ENCODE peak calls at places on chromosomes 11 and 22, in eight cellular contexts. One of them, this sample, is unnamed.

GRCh38 chr11:128714881-128715280 is 21.0 kb downstream of the FLI1 start:
- DNase-seq in K562: no peak
- DNase-seq in Peyer's patch: no peak
- DNase-seq in T-cell: no peak
- DNase-seq in tibial artery: no peak
- DNase-seq in HS-5: peak
- DNase-seq in midbrain: no peak
- DNase-seq in activated CD8-positive, alpha-beta T cell treated with anti-CD3 and anti-CD28 coated beads for 36 hours: peak
- DNase-seq in this sample: no peak

GRCh38 chr11:77299528-77299993 is 1.9 kb downstream of the GDPD4 start:
- DNase-seq in Peyer's patch: no peak
- DNase-seq in activated CD8-positive, alpha-beta T cell treated with anti-CD3 and anti-CD28 coated beads for 36 hours: no peak
- DNase-seq in K562: peak
- DNase-seq in T-cell: no peak
- DNase-seq in midbrain: no peak
- DNase-seq in tibial artery: no peak
- DNase-seq in HS-5: no peak
- DNase-seq in this sample: no peak

GRCh38 chr11:65593518-65594414 is 1.8 kb downstream of the KCNK7 start:
- DNase-seq in HS-5: no peak
- DNase-seq in Peyer's patch: no peak
- DNase-seq in activated CD8-positive, alpha-beta T cell treated with anti-CD3 and anti-CD28 coated beads for 36 hours: peak
- DNase-seq in T-cell: peak
- DNase-seq in K562: peak
- DNase-seq in midbrain: peak
- DNase-seq in tibial artery: peak
- DNase-seq in this sample: no peak

GRCh38 chr11:34345012-34345804 is 12.6 kb downstream of the ABTB2 start:
- DNase-seq in activated CD8-positive, alpha-beta T cell treated with anti-CD3 and anti-CD28 coated beads for 36 hours: no peak
- DNase-seq in Peyer's patch: no peak
- DNase-seq in midbrain: no peak
- DNase-seq in T-cell: no peak
- DNase-seq in K562: no peak
- DNase-seq in HS-5: peak
- DNase-seq in tibial artery: no peak
- DNase-seq in this sample: peak

GRCh38 chr22:19568337-19569311 is 44.4 kb upstream of the CLDN5 start:
- DNase-seq in Peyer's patch: no peak
- DNase-seq in activated CD8-positive, alpha-beta T cell treated with anti-CD3 and anti-CD28 coated beads for 36 hours: no peak
- DNase-seq in HS-5: peak
- DNase-seq in midbrain: no peak
- DNase-seq in tibial artery: no peak
- DNase-seq in T-cell: no peak
- DNase-seq in K562: no peak
- DNase-seq in this sample: no peak

GRCh38 chr11:94732617-94733292 is 35.4 kb upstream of the AMOTL1 start:
- DNase-seq in T-cell: no peak
- DNase-seq in K562: peak
- DNase-seq in tibial artery: no peak
- DNase-seq in midbrain: no peak
- DNase-seq in HS-5: no peak
- DNase-seq in Peyer's patch: no peak
- DNase-seq in activated CD8-positive, alpha-beta T cell treated with anti-CD3 and anti-CD28 coated beads for 36 hours: no peak
- DNase-seq in this sample: peak

GRCh38 chr11:15944460-15944859 is 411.9 kb downstream of the SOX6 start:
- DNase-seq in T-cell: no peak
- DNase-seq in midbrain: no peak
- DNase-seq in HS-5: no peak
- DNase-seq in K562: no peak
- DNase-seq in tibial artery: no peak
- DNase-seq in Peyer's patch: no peak
- DNase-seq in activated CD8-positive, alpha-beta T cell treated with anti-CD3 and anti-CD28 coated beads for 36 hours: no peak
- DNase-seq in this sample: no peak

GRCh38 chr11:94762995-94763394 is 5.2 kb upstream of the AMOTL1 start:
- DNase-seq in Peyer's patch: no peak
- DNase-seq in T-cell: no peak
- DNase-seq in HS-5: no peak
- DNase-seq in midbrain: no peak
- DNase-seq in K562: no peak
- DNase-seq in activated CD8-positive, alpha-beta T cell treated with anti-CD3 and anti-CD28 coated beads for 36 hours: no peak
- DNase-seq in tibial artery: no peak
- DNase-seq in this sample: no peak

GRCh38 chr11:87972133-87972532 is 203.1 kb downstream of the RAB38 start:
- DNase-seq in T-cell: no peak
- DNase-seq in HS-5: no peak
- DNase-seq in K562: no peak
- DNase-seq in tibial artery: no peak
- DNase-seq in activated CD8-positive, alpha-beta T cell treated with anti-CD3 and anti-CD28 coated beads for 36 hours: no peak
- DNase-seq in midbrain: no peak
- DNase-seq in Peyer's patch: no peak
- DNase-seq in this sample: no peak

GRCh38 chr11:74679513-74679865 is 51.7 kb downstream of the CHRDL2 start:
- DNase-seq in tibial artery: peak
- DNase-seq in activated CD8-positive, alpha-beta T cell treated with anti-CD3 and anti-CD28 coated beads for 36 hours: no peak
- DNase-seq in Peyer's patch: no peak
- DNase-seq in T-cell: no peak
- DNase-seq in HS-5: no peak
- DNase-seq in midbrain: no peak
- DNase-seq in K562: no peak
- DNase-seq in this sample: no peak

GRCh38 chr11:71582309-71582895 is at the start of gene KRTAP5-11:
- DNase-seq in T-cell: no peak
- DNase-seq in K562: no peak
- DNase-seq in activated CD8-positive, alpha-beta T cell treated with anti-CD3 and anti-CD28 coated beads for 36 hours: no peak
- DNase-seq in midbrain: no peak
- DNase-seq in Peyer's patch: no peak
- DNase-seq in HS-5: no peak
- DNase-seq in tibial artery: no peak
- DNase-seq in this sample: no peak

GRCh38 chr11:63613517-63614135 is 607 bp downstream of the PLAAT3 start:
- DNase-seq in Peyer's patch: peak
- DNase-seq in K562: peak
- DNase-seq in activated CD8-positive, alpha-beta T cell treated with anti-CD3 and anti-CD28 coated beads for 36 hours: peak
- DNase-seq in midbrain: peak
- DNase-seq in tibial artery: peak
- DNase-seq in T-cell: peak
- DNase-seq in HS-5: no peak
- DNase-seq in this sample: peak

GRCh38 chr11:7582338-7582985 is 68.7 kb downstream of the PPFIBP2 start:
- DNase-seq in T-cell: no peak
- DNase-seq in HS-5: no peak
- DNase-seq in K562: no peak
- DNase-seq in activated CD8-positive, alpha-beta T cell treated with anti-CD3 and anti-CD28 coated beads for 36 hours: no peak
- DNase-seq in tibial artery: no peak
- DNase-seq in Peyer's patch: no peak
- DNase-seq in midbrain: no peak
- DNase-seq in this sample: peak

GRCh38 chr22:36409911-36410756 is 22.4 kb upstream of the MYH9 start:
- DNase-seq in tibial artery: peak
- DNase-seq in HS-5: no peak
- DNase-seq in midbrain: no peak
- DNase-seq in T-cell: peak
- DNase-seq in K562: peak
- DNase-seq in activated CD8-positive, alpha-beta T cell treated with anti-CD3 and anti-CD28 coated beads for 36 hours: peak
- DNase-seq in Peyer's patch: peak
- DNase-seq in this sample: peak

GRCh38 chr11:68269414-68270081 is 2.2 kb downstream of the C11orf24 start:
- DNase-seq in activated CD8-positive, alpha-beta T cell treated with anti-CD3 and anti-CD28 coated beads for 36 hours: no peak
- DNase-seq in tibial artery: no peak
- DNase-seq in K562: peak
- DNase-seq in T-cell: no peak
- DNase-seq in Peyer's patch: no peak
- DNase-seq in midbrain: no peak
- DNase-seq in HS-5: peak
- DNase-seq in this sample: no peak

GRCh38 chr22:24589518-24590030 is 3.3 kb downstream of the LRRC75B start:
- DNase-seq in midbrain: no peak
- DNase-seq in tibial artery: no peak
- DNase-seq in HS-5: no peak
- DNase-seq in K562: no peak
- DNase-seq in Peyer's patch: no peak
- DNase-seq in activated CD8-positive, alpha-beta T cell treated with anti-CD3 and anti-CD28 coated beads for 36 hours: no peak
- DNase-seq in T-cell: no peak
- DNase-seq in this sample: no peak

GRCh38 chr11:72144807-72145565 is 9.5 kb downstream of the FOLR3 start:
- DNase-seq in tibial artery: no peak
- DNase-seq in K562: no peak
- DNase-seq in midbrain: no peak
- DNase-seq in T-cell: no peak
- DNase-seq in Peyer's patch: no peak
- DNase-seq in activated CD8-positive, alpha-beta T cell treated with anti-CD3 and anti-CD28 coated beads for 36 hours: no peak
- DNase-seq in HS-5: peak
- DNase-seq in this sample: no peak

GRCh38 chr11:84788220-84788619 is 838.9 kb downstream of the DLG2 start:
- DNase-seq in HS-5: no peak
- DNase-seq in tibial artery: no peak
- DNase-seq in Peyer's patch: no peak
- DNase-seq in midbrain: no peak
- DNase-seq in activated CD8-positive, alpha-beta T cell treated with anti-CD3 and anti-CD28 coated beads for 36 hours: no peak
- DNase-seq in K562: no peak
- DNase-seq in T-cell: no peak
- DNase-seq in this sample: no peak

GRCh38 chr11:32829680-32830412 is at the start of gene PRRG4:
- DNase-seq in midbrain: peak
- DNase-seq in activated CD8-positive, alpha-beta T cell treated with anti-CD3 and anti-CD28 coated beads for 36 hours: peak
- DNase-seq in Peyer's patch: peak
- DNase-seq in HS-5: no peak
- DNase-seq in K562: no peak
- DNase-seq in T-cell: peak
- DNase-seq in tibial artery: peak
- DNase-seq in this sample: peak

GRCh38 chr11:4551346-4551979 is 6.5 kb downstream of the OR52M1 start:
- DNase-seq in midbrain: no peak
- DNase-seq in HS-5: no peak
- DNase-seq in Peyer's patch: no peak
- DNase-seq in tibial artery: no peak
- DNase-seq in activated CD8-positive, alpha-beta T cell treated with anti-CD3 and anti-CD28 coated beads for 36 hours: peak
- DNase-seq in K562: peak
- DNase-seq in T-cell: no peak
- DNase-seq in this sample: no peak

GRCh38 chr11:133927690-133928627 is 28.8 kb downstream of the IGSF9B start:
- DNase-seq in K562: peak
- DNase-seq in activated CD8-positive, alpha-beta T cell treated with anti-CD3 and anti-CD28 coated beads for 36 hours: peak
- DNase-seq in midbrain: peak
- DNase-seq in Peyer's patch: peak
- DNase-seq in tibial artery: peak
- DNase-seq in T-cell: peak
- DNase-seq in HS-5: no peak
- DNase-seq in this sample: peak

GRCh38 chr11:793556-793955 is 3.7 kb upstream of the CEND1 start:
- DNase-seq in midbrain: no peak
- DNase-seq in activated CD8-positive, alpha-beta T cell treated with anti-CD3 and anti-CD28 coated beads for 36 hours: no peak
- DNase-seq in tibial artery: no peak
- DNase-seq in HS-5: no peak
- DNase-seq in T-cell: no peak
- DNase-seq in K562: no peak
- DNase-seq in Peyer's patch: no peak
- DNase-seq in this sample: no peak

GRCh38 chr11:71999813-72000590 is 1.3 kb downstream of the IL18BP start:
- DNase-seq in T-cell: no peak
- DNase-seq in activated CD8-positive, alpha-beta T cell treated with anti-CD3 and anti-CD28 coated beads for 36 hours: no peak
- DNase-seq in midbrain: no peak
- DNase-seq in Peyer's patch: no peak
- DNase-seq in tibial artery: no peak
- DNase-seq in HS-5: no peak
- DNase-seq in K562: peak
- DNase-seq in this sample: no peak

This sample was measured in thyroid gland.